ENCODE peak calls at places on chromosomes 13 and 19, in seven cellular contexts. One of them, this sample, is unnamed.

GRCh38 chr13:79450110-79450509 is 30.8 kb upstream of the NDFIP2 start:
- DNase-seq in IMR-90: no peak
- DNase-seq in GM12892: no peak
- DNase-seq in breast epithelium: no peak
- DNase-seq in HCT116: no peak
- DNase-seq in H54: no peak
- DNase-seq in tibial nerve: no peak
- DNase-seq in this sample: no peak

GRCh38 chr19:41997121-41997850 is 3.3 kb upstream of the ATP1A3 start:
- DNase-seq in IMR-90: peak; percentile 22
- DNase-seq in GM12892: peak; percentile 63
- DNase-seq in breast epithelium: no peak
- DNase-seq in HCT116: no peak
- DNase-seq in H54: peak; percentile 91
- DNase-seq in tibial nerve: no peak
- DNase-seq in this sample: peak; percentile 26

GRCh38 chr19:10805758-10806247 is 30.2 kb downstream of the TMED1 start:
- DNase-seq in IMR-90: no peak
- DNase-seq in GM12892: no peak
- DNase-seq in breast epithelium: no peak
- DNase-seq in HCT116: no peak
- DNase-seq in H54: no peak
- DNase-seq in tibial nerve: no peak
- DNase-seq in this sample: no peak

GRCh38 chr13:103299079-103299478 is 232.9 kb upstream of the SLC10A2 start:
- DNase-seq in IMR-90: no peak
- DNase-seq in GM12892: no peak
- DNase-seq in breast epithelium: no peak
- DNase-seq in HCT116: no peak
- DNase-seq in H54: no peak
- DNase-seq in tibial nerve: no peak
- DNase-seq in this sample: no peak

GRCh38 chr13:18998389-18998788 is 183.2 kb downstream of the TUBA3C start:
- DNase-seq in IMR-90: no peak
- DNase-seq in GM12892: no peak
- DNase-seq in breast epithelium: no peak
- DNase-seq in HCT116: no peak
- DNase-seq in H54: no peak
- DNase-seq in tibial nerve: no peak
- DNase-seq in this sample: no peak

GRCh38 chr13:25494708-25495411 is 123.1 kb downstream of the ATP8A2 start:
- DNase-seq in IMR-90: no peak
- DNase-seq in GM12892: no peak
- DNase-seq in breast epithelium: no peak
- DNase-seq in HCT116: no peak
- DNase-seq in H54: no peak
- DNase-seq in tibial nerve: no peak
- DNase-seq in this sample: no peak

GRCh38 chr19:1412323-1412923 is 5.0 kb downstream of the DAZAP1 start:
- DNase-seq in IMR-90: no peak
- DNase-seq in GM12892: no peak
- DNase-seq in breast epithelium: no peak
- DNase-seq in HCT116: no peak
- DNase-seq in H54: no peak
- DNase-seq in tibial nerve: no peak
- DNase-seq in this sample: no peak

GRCh38 chr19:57103573-57104277 is 16.1 kb upstream of the USP29 start:
- DNase-seq in IMR-90: peak; percentile 47
- DNase-seq in GM12892: no peak
- DNase-seq in breast epithelium: peak; percentile 44
- DNase-seq in HCT116: peak; percentile 16
- DNase-seq in H54: peak; percentile 89
- DNase-seq in tibial nerve: peak; percentile 73
- DNase-seq in this sample: peak; percentile 81

GRCh38 chr19:10184636-10185035 is 10.1 kb downstream of the DNMT1 start:
- DNase-seq in IMR-90: no peak
- DNase-seq in GM12892: no peak
- DNase-seq in breast epithelium: peak; percentile 75
- DNase-seq in HCT116: no peak
- DNase-seq in H54: no peak
- DNase-seq in tibial nerve: no peak
- DNase-seq in this sample: no peak

GRCh38 chr19:9151367-9151766 is 11.2 kb downstream of the ZNF317 start:
- DNase-seq in IMR-90: no peak
- DNase-seq in GM12892: no peak
- DNase-seq in breast epithelium: no peak
- DNase-seq in HCT116: no peak
- DNase-seq in H54: no peak
- DNase-seq in tibial nerve: no peak
- DNase-seq in this sample: no peak

GRCh38 chr13:79901336-79901735 is 420.4 kb downstream of the NDFIP2 start:
- DNase-seq in IMR-90: peak; percentile 13
- DNase-seq in GM12892: no peak
- DNase-seq in breast epithelium: no peak
- DNase-seq in HCT116: no peak
- DNase-seq in H54: no peak
- DNase-seq in tibial nerve: no peak
- DNase-seq in this sample: no peak

GRCh38 chr13:99417151-99417820 is 84.0 kb upstream of the TM9SF2 start:
- DNase-seq in IMR-90: no peak
- DNase-seq in GM12892: no peak
- DNase-seq in breast epithelium: no peak
- DNase-seq in HCT116: no peak
- DNase-seq in H54: no peak
- DNase-seq in tibial nerve: no peak
- DNase-seq in this sample: no peak

GRCh38 chr13:20869540-20869939 is 33.0 kb downstream of the XPO4 start:
- DNase-seq in IMR-90: peak; percentile 11
- DNase-seq in GM12892: no peak
- DNase-seq in breast epithelium: no peak
- DNase-seq in HCT116: no peak
- DNase-seq in H54: no peak
- DNase-seq in tibial nerve: no peak
- DNase-seq in this sample: peak; percentile 40

GRCh38 chr19:378706-379105 is 30.2 kb downstream of the C2CD4C start:
- DNase-seq in IMR-90: no peak
- DNase-seq in GM12892: no peak
- DNase-seq in breast epithelium: no peak
- DNase-seq in HCT116: no peak
- DNase-seq in H54: no peak
- DNase-seq in tibial nerve: no peak
- DNase-seq in this sample: no peak

GRCh38 chr13:80000679-80001509 is 340.0 kb downstream of the SPRY2 start:
- DNase-seq in IMR-90: no peak
- DNase-seq in GM12892: no peak
- DNase-seq in breast epithelium: no peak
- DNase-seq in HCT116: no peak
- DNase-seq in H54: no peak
- DNase-seq in tibial nerve: no peak
- DNase-seq in this sample: no peak

GRCh38 chr13:102983496-102983895 is 82.7 kb downstream of the SLC10A2 start:
- DNase-seq in IMR-90: no peak
- DNase-seq in GM12892: no peak
- DNase-seq in breast epithelium: no peak
- DNase-seq in HCT116: no peak
- DNase-seq in H54: no peak
- DNase-seq in tibial nerve: no peak
- DNase-seq in this sample: no peak

GRCh38 chr13:62280590-62280989 is 864.9 kb upstream of the PCDH20 start:
- DNase-seq in IMR-90: no peak
- DNase-seq in GM12892: no peak
- DNase-seq in breast epithelium: no peak
- DNase-seq in HCT116: no peak
- DNase-seq in H54: no peak
- DNase-seq in tibial nerve: no peak
- DNase-seq in this sample: no peak

GRCh38 chr19:9936151-9937000 is at the start of gene OLFM2:
- DNase-seq in IMR-90: no peak
- DNase-seq in GM12892: no peak
- DNase-seq in breast epithelium: no peak
- DNase-seq in HCT116: no peak
- DNase-seq in H54: no peak
- DNase-seq in tibial nerve: no peak
- DNase-seq in this sample: no peak

GRCh38 chr19:5893907-5894703 is 9.5 kb downstream of the NDUFA11 start:
- DNase-seq in IMR-90: no peak
- DNase-seq in GM12892: no peak
- DNase-seq in breast epithelium: peak; percentile 70
- DNase-seq in HCT116: no peak
- DNase-seq in H54: no peak
- DNase-seq in tibial nerve: no peak
- DNase-seq in this sample: peak; percentile 93
- TF ChIP-seq POLR2A in IMR-90: no peak
- TF ChIP-seq POLR2A in GM12892: peak; percentile 41
- TF ChIP-seq POLR2A in breast epithelium: no peak
- TF ChIP-seq POLR2A in HCT116: no peak
- TF ChIP-seq POLR2A in H54: no peak
- TF ChIP-seq POLR2A in tibial nerve: no peak
- TF ChIP-seq POLR2A in this sample: no peak

DNA sequence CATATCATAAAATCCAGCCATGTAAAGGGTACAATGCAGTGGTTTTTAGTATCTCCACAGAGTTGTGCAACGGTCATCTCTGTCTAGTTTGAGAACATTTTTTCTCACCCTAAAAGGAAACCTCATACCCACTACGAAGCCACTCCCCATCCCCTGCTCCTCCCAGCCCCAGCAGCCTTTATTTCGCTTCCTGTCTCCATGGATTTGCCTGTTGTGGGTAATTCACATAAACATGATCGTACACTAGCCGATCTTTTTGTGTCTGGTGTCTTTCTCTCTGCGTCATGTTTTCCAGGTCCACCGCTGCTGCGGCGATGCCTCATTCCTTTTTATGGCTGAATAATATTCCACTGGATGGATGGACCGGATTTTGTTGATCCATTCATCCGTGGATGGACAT is 28.6 kb downstream of the BICRA start:
- DNase-seq in IMR-90: no peak
- DNase-seq in GM12892: no peak
- DNase-seq in breast epithelium: no peak
- DNase-seq in HCT116: no peak
- DNase-seq in H54: no peak
- DNase-seq in tibial nerve: no peak
- DNase-seq in this sample: no peak
- TF ChIP-seq POLR2A in IMR-90: no peak
- TF ChIP-seq POLR2A in GM12892: no peak
- TF ChIP-seq POLR2A in breast epithelium: no peak
- TF ChIP-seq POLR2A in HCT116: no peak
- TF ChIP-seq POLR2A in H54: no peak
- TF ChIP-seq POLR2A in tibial nerve: no peak
- TF ChIP-seq POLR2A in this sample: no peak

DNA sequence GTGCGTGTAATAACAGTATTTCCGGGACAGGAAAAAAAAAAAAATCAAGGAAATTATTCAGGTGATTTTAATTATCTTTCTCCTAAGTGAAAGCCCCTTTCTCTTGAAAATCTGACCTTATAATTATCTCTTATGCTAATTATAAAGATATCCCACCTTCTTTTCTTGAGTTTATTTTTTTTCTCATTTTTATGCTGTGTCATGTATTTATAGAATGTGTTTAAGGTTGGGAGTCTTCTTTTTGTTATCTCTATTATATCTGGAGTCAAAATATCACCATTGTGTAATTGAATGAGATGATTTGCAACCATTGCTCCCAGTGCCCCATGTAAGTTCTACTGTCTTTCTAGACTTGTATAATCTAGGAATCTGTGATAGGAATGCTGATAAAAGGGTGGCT is 3.0 kb downstream of the TMEM255B start:
- DNase-seq in IMR-90: no peak
- DNase-seq in GM12892: no peak
- DNase-seq in breast epithelium: no peak
- DNase-seq in HCT116: no peak
- DNase-seq in H54: no peak
- DNase-seq in tibial nerve: no peak
- DNase-seq in this sample: no peak
- TF ChIP-seq POLR2A in IMR-90: no peak
- TF ChIP-seq POLR2A in GM12892: no peak
- TF ChIP-seq POLR2A in breast epithelium: no peak
- TF ChIP-seq POLR2A in HCT116: no peak
- TF ChIP-seq POLR2A in H54: no peak
- TF ChIP-seq POLR2A in tibial nerve: no peak
- TF ChIP-seq POLR2A in this sample: no peak

GRCh38 chr13:114031631-114032030 is 57.8 kb upstream of the C13orf46 start:
- DNase-seq in IMR-90: no peak
- DNase-seq in GM12892: no peak
- DNase-seq in breast epithelium: no peak
- DNase-seq in HCT116: no peak
- DNase-seq in H54: no peak
- DNase-seq in tibial nerve: no peak
- DNase-seq in this sample: no peak

GRCh38 chr13:114032121-114032799 is 58.4 kb upstream of the C13orf46 start:
- DNase-seq in IMR-90: peak; percentile 75
- DNase-seq in GM12892: no peak
- DNase-seq in breast epithelium: no peak
- DNase-seq in HCT116: no peak
- DNase-seq in H54: no peak
- DNase-seq in tibial nerve: no peak
- DNase-seq in this sample: no peak

GRCh38 chr13:114033541-114034315 is 59.9 kb upstream of the C13orf46 start:
- DNase-seq in IMR-90: no peak
- DNase-seq in GM12892: no peak
- DNase-seq in breast epithelium: no peak
- DNase-seq in HCT116: no peak
- DNase-seq in H54: no peak
- DNase-seq in tibial nerve: no peak
- DNase-seq in this sample: no peak

GRCh38 chr13:114029866-114030625 is 56.2 kb upstream of the C13orf46 start:
- DNase-seq in IMR-90: no peak
- DNase-seq in GM12892: no peak
- DNase-seq in breast epithelium: no peak
- DNase-seq in HCT116: no peak
- DNase-seq in H54: no peak
- DNase-seq in tibial nerve: no peak
- DNase-seq in this sample: no peak

DNA sequence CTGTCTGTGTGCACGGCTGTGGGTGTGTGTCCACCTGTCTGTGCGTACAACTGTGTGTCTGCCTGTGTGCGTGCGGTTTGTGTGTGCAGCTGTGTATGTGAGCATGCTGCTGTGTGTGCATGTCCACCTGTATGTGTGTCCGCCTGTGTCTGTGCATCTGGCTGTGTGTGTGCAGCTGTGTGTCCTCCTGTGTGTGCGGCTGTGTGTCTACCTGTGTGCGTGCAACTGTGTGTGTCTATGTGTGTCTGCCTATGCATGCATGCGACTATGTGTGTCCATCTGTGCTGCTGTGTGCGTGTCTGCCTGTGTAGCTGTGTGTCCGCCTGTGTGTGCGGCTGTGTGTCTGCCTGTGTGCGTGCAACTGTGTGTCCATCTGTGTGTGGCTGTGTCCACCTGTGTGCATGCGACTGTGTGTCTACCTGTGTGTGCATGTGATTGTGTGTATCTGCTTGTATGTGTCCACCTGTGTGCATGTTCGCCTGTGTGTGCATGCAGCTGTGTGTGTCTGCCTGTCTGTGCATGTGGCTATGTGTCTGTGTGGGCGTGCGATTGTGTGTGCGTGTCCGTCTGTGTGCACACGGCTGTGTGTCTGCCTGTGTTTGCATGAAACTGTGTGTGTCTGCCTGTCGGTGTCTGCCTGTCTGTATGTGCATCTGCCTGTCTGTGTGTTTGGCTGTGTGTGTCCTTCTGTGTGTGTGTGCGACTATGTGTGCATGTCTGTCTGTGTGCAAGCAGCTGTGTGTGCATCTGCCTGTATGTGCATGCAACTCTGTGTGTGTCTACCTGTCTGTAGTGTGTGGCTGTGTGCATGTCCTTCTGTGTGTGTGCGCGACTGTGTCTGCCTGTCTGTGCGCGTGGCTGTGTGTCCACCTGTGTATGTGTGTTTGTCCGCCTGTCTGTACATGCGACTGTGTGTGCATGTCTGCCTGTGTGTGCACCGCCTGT is 57.1 kb upstream of the C13orf46 start:
- DNase-seq in IMR-90: no peak
- DNase-seq in GM12892: no peak
- DNase-seq in breast epithelium: no peak
- DNase-seq in HCT116: no peak
- DNase-seq in H54: no peak
- DNase-seq in tibial nerve: no peak
- DNase-seq in this sample: no peak
- TF ChIP-seq POLR2A in IMR-90: no peak
- TF ChIP-seq POLR2A in GM12892: no peak
- TF ChIP-seq POLR2A in breast epithelium: no peak
- TF ChIP-seq POLR2A in HCT116: no peak
- TF ChIP-seq POLR2A in H54: no peak
- TF ChIP-seq POLR2A in tibial nerve: no peak
- TF ChIP-seq POLR2A in this sample: no peak

This sample was measured in erythroblast.